ENCODE peak calls at places on chromosomes 4 and X, in ten cellular contexts. A, Z, B, D, P, Q, K, J, S and F are unnamed samples. For H3K36me3, the result is how much of the 10 kb centered on the place peaks cover.

GRCh38 chrX:77167993-77168392 is 279.2 kb upstream of the FGF16 start:
- DNase-seq in A (no peak), Z (no peak), B (no peak), D (peak), P (no peak), Q (no peak), K (no peak), J (no peak), S (no peak), F (no peak)

GRCh38 chr4:155960522-155960921 is 6.9 kb upstream of the CTSO start:
- DNase-seq in A (no peak), Z (peak), B (no peak), D (no peak), P (peak), Q (no peak), K (peak), J (no peak), S (no peak), F (no peak)

GRCh38 chr4:163048447-163048846 is 118.2 kb downstream of the NAF1 start:
- DNase-seq in A (no peak), Z (no peak), B (no peak), D (peak), P (no peak), Q (peak), K (peak), J (no peak), S (no peak), F (peak)

GRCh38 chr4:26346203-26346620 is 25.4 kb downstream of the RBPJ start:
- DNase-seq in A (no peak), Z (no peak), B (no peak), D (no peak), P (peak), Q (no peak), K (no peak), J (no peak), S (no peak), F (no peak)

GRCh38 chr4:121072836-121073362 is 564 bp upstream of the NDNF start:
- DNase-seq in A (peak), Z (no peak), B (no peak), D (no peak), P (no peak), Q (peak), K (no peak), J (peak), S (no peak), F (no peak)

GRCh38 chrX:49995021-49995731 is 72.8 kb downstream of the CLCN5 start:
- DNase-seq in A (no peak), Z (no peak), B (no peak), D (peak), P (no peak), Q (no peak), K (peak), J (no peak), S (peak), F (no peak)

GRCh38 chrX:27381419-27381818 is 81.7 kb downstream of the PPP4R3C start:
- DNase-seq in A (no peak), Z (no peak), B (no peak), D (no peak), P (no peak), Q (no peak), K (no peak), J (no peak), S (no peak), F (no peak)

GRCh38 chrX:43612400-43612799 is 43.7 kb upstream of the MAOA start:
- DNase-seq in A (no peak), Z (no peak), B (no peak), D (no peak), P (no peak), Q (no peak), K (no peak), J (no peak), S (no peak), F (no peak)

GRCh38 chr4:10694826-10695209 is 10.2 kb upstream of the CLNK start:
- DNase-seq in A (no peak), Z (no peak), B (no peak), D (no peak), P (no peak), Q (no peak), K (no peak), J (no peak), S (no peak), F (no peak)

GRCh38 chr4:109332926-109333464 is 30.5 kb upstream of the COL25A1 start:
- DNase-seq in A (no peak), Z (no peak), B (no peak), D (no peak), P (no peak), Q (no peak), K (no peak), J (no peak), S (no peak), F (peak)
- TF ChIP-seq CTCF in A (peak), Z (no peak), B (no peak), D (peak), P (peak), Q (peak), K (no peak), J (no peak), S (peak), F (peak)

GRCh38 chr4:67678612-67679011 is 22.3 kb downstream of the UBA6 start:
- DNase-seq in A (no peak), Z (no peak), B (no peak), D (no peak), P (no peak), Q (no peak), K (no peak), J (no peak), S (peak), F (no peak)
- H3K36me3 ChIP-seq in A (half or more), Z (under half), B (under half), D (under half), P (under half), Q (under half), K (under half), J (under half), S (under half), F (half or more)

GRCh38 chr4:87250294-87250693 is 29.9 kb upstream of the KLHL8 start:
- DNase-seq in A (no peak), Z (no peak), B (no peak), D (no peak), P (no peak), Q (no peak), K (no peak), J (no peak), S (no peak), F (no peak)
- TF ChIP-seq CTCF in A (no peak), Z (no peak), B (no peak), D (no peak), P (no peak), Q (no peak), K (no peak), J (no peak), S (no peak), F (no peak)

GRCh38 chr4:122229857-122230256 is 77.7 kb downstream of the BLTP1 start:
- DNase-seq in A (no peak), Z (no peak), B (no peak), D (no peak), P (no peak), Q (no peak), K (no peak), J (no peak), S (no peak), F (no peak)

GRCh38 chr4:122234686-122235085 is 82.6 kb downstream of the BLTP1 start:
- DNase-seq in A (no peak), Z (no peak), B (no peak), D (no peak), P (no peak), Q (no peak), K (no peak), J (no peak), S (no peak), F (no peak)

GRCh38 chr4:122227202-122227601 is 75.1 kb downstream of the BLTP1 start:
- DNase-seq in A (no peak), Z (no peak), B (no peak), D (no peak), P (no peak), Q (no peak), K (no peak), J (no peak), S (no peak), F (no peak)

DNA sequence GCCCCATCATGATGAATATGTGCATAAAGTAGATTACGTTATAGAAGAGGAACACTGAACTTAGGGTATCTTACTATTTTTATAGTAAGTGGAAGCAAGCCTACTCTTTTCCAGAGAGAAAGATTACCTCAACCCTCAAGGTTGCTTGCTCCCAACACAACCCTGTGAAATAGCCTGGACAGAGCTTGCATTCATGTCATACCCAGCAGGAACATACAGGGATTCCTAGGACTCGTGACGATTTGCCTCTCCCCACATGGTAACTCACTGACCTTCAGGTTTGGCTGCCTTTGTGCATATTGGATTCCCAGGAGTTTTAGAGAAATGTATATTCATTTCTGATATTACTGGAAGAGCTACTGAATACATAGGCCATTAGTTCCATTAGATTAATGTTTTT is 80.5 kb downstream of the BLTP1 start:
- DNase-seq in A (no peak), Z (no peak), B (no peak), D (no peak), P (no peak), Q (no peak), K (no peak), J (no peak), S (no peak), F (no peak)
- H3K36me3 ChIP-seq in A (under half), Z (under half), B (under half), D (under half), P (under half), Q (under half), K (under half), J (under half), S (under half), F (under half)

GRCh38 chrX:48802089-48802812 is 384 bp downstream of the HDAC6 start:
- DNase-seq in A (peak), Z (peak), B (peak), D (peak), P (peak), Q (peak), K (peak), J (peak), S (peak), F (peak)
- TF ChIP-seq CTCF in A (no peak), Z (no peak), B (no peak), D (no peak), P (no peak), Q (no peak), K (no peak), J (no peak), S (no peak), F (no peak)